ENCODE peak calls at places on chromosomes 16 and 17, in ten cellular contexts. I, Y, U, P, Z, L, N, H, R and S are unnamed samples.

GRCh38 chr17:60442271-60443201 is 20.2 kb downstream of the CHCT1 start:
- DNase-seq in Z (no peak), Y (no peak), I (no peak), U (no peak), L (peak; percentile 46), R (no peak), H (no peak), N (peak; percentile 75), P (no peak), S (no peak)

GRCh38 chr17:41907633-41908539 is 10.9 kb downstream of the ACLY start:
- DNase-seq in I (no peak), N (peak; percentile 59), Z (no peak), R (no peak), H (no peak), U (peak; percentile 98), Y (no peak), P (no peak), L (no peak), S (no peak)

GRCh38 chr16:13959626-13960025 is 39.7 kb downstream of the ERCC4 start:
- DNase-seq in L (no peak), R (no peak), U (no peak), P (no peak), N (no peak), Y (no peak), I (no peak), Z (no peak), H (no peak), S (no peak)

GRCh38 chr17:50388728-50389127 is 8.6 kb downstream of the LRRC59 start:
- DNase-seq in P (no peak), U (no peak), R (no peak), H (no peak), Z (no peak), I (no peak), N (no peak), Y (no peak), L (no peak), S (no peak)

GRCh38 chr17:63464691-63465090 is 12.2 kb upstream of the ACE start:
- DNase-seq in N (no peak), H (no peak), I (no peak), Y (no peak), P (no peak), U (no peak), R (no peak), Z (no peak), L (no peak), S (no peak)

GRCh38 chr16:50329446-50330189 is 39.2 kb downstream of the BRD7 start:
- DNase-seq in I (no peak), L (no peak), Z (no peak), N (no peak), H (no peak), U (no peak), P (no peak), Y (peak; percentile 70), R (no peak), S (no peak)

GRCh38 chr17:15910791-15911190 is 34.1 kb upstream of the ADORA2B start:
- DNase-seq in L (no peak), N (peak; percentile 14), I (no peak), Y (no peak), Z (no peak), P (no peak), H (no peak), R (no peak), U (no peak), S (no peak)

GRCh38 chr16:21952040-21952792 is 945 bp upstream of the UQCRC2 start:
- DNase-seq in N (peak; percentile 84), Y (peak; percentile 91), U (peak; percentile 78), P (peak; percentile 70), H (peak; percentile 80), I (peak; percentile 87), R (peak; percentile 34), Z (peak; percentile 56), L (peak; percentile 90), S (no peak)

DNA sequence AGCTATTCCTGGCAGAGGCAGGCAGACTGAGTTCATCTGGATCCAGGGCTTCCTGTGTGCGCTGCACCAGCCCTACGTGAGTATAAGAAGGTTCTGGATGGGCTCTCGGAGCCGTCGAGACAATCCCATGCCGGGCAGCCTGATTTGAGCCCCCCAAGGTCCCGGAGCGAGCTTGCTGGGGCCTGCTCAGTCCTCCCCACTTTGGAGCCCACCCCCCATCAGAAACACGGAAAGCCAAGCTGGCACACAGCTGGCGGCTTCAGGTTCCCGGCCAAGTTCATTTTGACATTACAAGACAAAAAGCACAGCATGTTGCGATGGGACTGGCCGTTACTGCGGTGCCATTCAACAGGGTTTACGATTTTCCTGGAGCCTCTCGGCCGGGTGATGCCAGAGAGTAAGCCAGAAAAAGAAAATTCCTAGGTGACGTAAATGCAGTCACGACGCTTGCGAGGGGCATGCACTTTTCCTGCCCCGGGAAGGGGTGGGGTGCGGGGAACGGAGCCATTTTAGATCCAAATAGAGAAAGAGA is 167.2 kb upstream of the FOXF1 start:
- DNase-seq in N (peak; percentile 77), Y (peak; percentile 88), Z (no peak), I (no peak), H (no peak), L (no peak), R (peak; percentile 63), U (no peak), P (no peak), S (peak; percentile 83)
- H3K4me3 ChIP-seq in N (peak overlapping the region; percentile 2), Y (no peak overlapping the region), Z (no peak overlapping the region), I (peak overlapping the region; percentile 25), H (no peak overlapping the region), L (peak overlapping the region; percentile 67), R (no peak overlapping the region), U (no peak overlapping the region), P (no peak overlapping the region), S (no peak overlapping the region)

GRCh38 chr16:16028311-16028999 is 79.0 kb downstream of the ABCC1 start:
- DNase-seq in I (no peak), N (no peak), P (no peak), U (no peak), R (no peak), H (no peak), Y (no peak), Z (no peak), L (no peak), S (no peak)

GRCh38 chr16:16021988-16022682 is 72.7 kb downstream of the ABCC1 start:
- DNase-seq in Y (peak; percentile 99), L (peak; percentile 99), U (peak; percentile 97), H (no peak), N (peak; percentile 98), Z (peak; percentile 32), R (peak; percentile 91), I (peak; percentile 92), P (peak; percentile 78), S (peak; percentile 90)

GRCh38 chr16:16027728-16028310 is 78.4 kb downstream of the ABCC1 start:
- DNase-seq in N (no peak), R (no peak), P (no peak), Y (no peak), I (no peak), U (no peak), L (no peak), H (no peak), Z (no peak), S (no peak)

GRCh38 chr16:16022683-16023064 is 73.3 kb downstream of the ABCC1 start:
- DNase-seq in R (no peak), P (no peak), Y (no peak), U (no peak), L (no peak), H (no peak), Z (no peak), I (no peak), N (no peak), S (no peak)

GRCh38 chr16:16025214-16025968 is 76.0 kb downstream of the ABCC1 start:
- DNase-seq in R (no peak), Y (peak; percentile 74), H (peak; percentile 86), I (no peak), N (peak; percentile 93), P (no peak), L (peak; percentile 88), U (peak; percentile 64), Z (no peak), S (peak; percentile 82)
- H3K4me3 ChIP-seq in R (no peak overlapping the region), Y (no peak overlapping the region), H (no peak overlapping the region), I (no peak overlapping the region), N (no peak overlapping the region), P (no peak overlapping the region), L (no peak overlapping the region), U (no peak overlapping the region), Z (no peak overlapping the region), S (no peak overlapping the region)

GRCh38 chr16:88440686-88441405 is 12.2 kb upstream of the ZFPM1 start:
- DNase-seq in L (no peak), N (no peak), R (no peak), I (no peak), H (no peak), P (no peak), Y (no peak), Z (no peak), U (no peak), S (no peak)

GRCh38 chr16:88439016-88439415 is 14.1 kb upstream of the ZFPM1 start:
- DNase-seq in N (no peak), I (no peak), H (no peak), Y (no peak), L (no peak), U (no peak), Z (no peak), P (no peak), R (no peak), S (no peak)

GRCh38 chr16:88440111-88440510 is 13.0 kb upstream of the ZFPM1 start:
- DNase-seq in L (no peak), Z (no peak), Y (no peak), I (no peak), P (no peak), H (no peak), N (no peak), R (no peak), U (no peak), S (no peak)

GRCh38 chr16:88438084-88438870 is 14.8 kb upstream of the ZFPM1 start:
- DNase-seq in P (no peak), I (no peak), Z (no peak), H (no peak), U (no peak), Y (no peak), L (no peak), R (no peak), N (no peak), S (no peak)

DNA sequence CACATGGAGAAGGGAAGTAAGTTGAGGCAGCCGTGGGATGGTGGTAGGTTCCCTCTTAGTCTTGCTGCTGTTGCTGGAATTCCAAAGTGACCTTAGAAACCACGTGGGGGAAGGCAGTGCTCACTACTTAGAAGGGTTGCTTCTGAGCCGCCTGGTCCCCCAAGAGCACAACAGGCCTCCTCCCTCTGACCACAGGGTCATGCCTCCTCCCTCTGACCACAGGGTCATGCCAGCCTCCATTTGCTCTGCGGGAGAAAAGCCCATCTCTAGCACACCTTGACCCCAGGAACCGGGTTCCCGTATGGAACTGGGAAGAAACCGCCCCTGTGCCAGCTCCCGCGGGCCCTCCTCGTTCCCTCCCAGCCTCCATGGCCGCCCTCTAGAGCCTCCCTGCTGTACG is 13.4 kb upstream of the ZFPM1 start:
- DNase-seq in R (no peak), U (no peak), I (no peak), P (no peak), Y (no peak), N (no peak), L (no peak), Z (no peak), H (no peak), S (no peak)
- H3K4me3 ChIP-seq in R (no peak overlapping the region), U (no peak overlapping the region), I (no peak overlapping the region), P (no peak overlapping the region), Y (no peak overlapping the region), N (no peak overlapping the region), L (no peak overlapping the region), Z (no peak overlapping the region), H (no peak overlapping the region), S (no peak overlapping the region)

GRCh38 chr17:2797632-2798031 is 1.4 kb downstream of the RAP1GAP2 start:
- DNase-seq in L (no peak), U (no peak), Z (no peak), Y (no peak), H (no peak), R (no peak), I (no peak), P (no peak), N (no peak), S (no peak)

GRCh38 chr17:2797226-2797625 is 988 bp downstream of the RAP1GAP2 start:
- DNase-seq in L (no peak), H (no peak), I (no peak), N (no peak), R (no peak), P (no peak), U (no peak), Y (no peak), Z (no peak), S (no peak)

GRCh38 chr17:2798188-2798587 is 1.9 kb downstream of the RAP1GAP2 start:
- DNase-seq in Z (no peak), P (no peak), L (no peak), Y (no peak), U (no peak), R (no peak), I (no peak), N (no peak), H (no peak), S (no peak)

GRCh38 chr17:2795412-2796163 is 650 bp upstream of the RAP1GAP2 start:
- DNase-seq in Y (no peak), P (no peak), L (no peak), U (no peak), R (no peak), Z (no peak), I (no peak), N (no peak), H (no peak), S (no peak)

GRCh38 chr17:2796164-2797140 is at the start of gene RAP1GAP2:
- DNase-seq in I (peak; percentile 90), P (no peak), Y (peak; percentile 84), H (peak; percentile 72), U (no peak), R (no peak), N (no peak), Z (no peak), L (no peak), S (no peak)
- H3K4me3 ChIP-seq in I (peak within 1 kb of the TSS; percentile 38), P (peak within 1 kb of the TSS; percentile 39), Y (no peak within 1 kb of the TSS), H (peak within 1 kb of the TSS; percentile 9), U (no peak within 1 kb of the TSS), R (no peak within 1 kb of the TSS), N (no peak within 1 kb of the TSS), Z (no peak within 1 kb of the TSS), L (no peak within 1 kb of the TSS), S (no peak within 1 kb of the TSS)